ENCODE peak calls at places on chromosome 9, in five cellular contexts. G, U, W, A and P are unnamed samples.

GRCh38 chr9:72579190-72579589 is 57.8 kb downstream of the TMC1 start:
- DNase-seq in G (peak; percentile 82), U (peak; percentile 68), W (no peak), A (no peak), P (no peak)

GRCh38 chr9:77910216-77910615 is 121.4 kb downstream of the GNAQ start:
- DNase-seq in G (no peak), U (peak; percentile 11), W (no peak), A (no peak), P (no peak)

GRCh38 chr9:130013326-130013725 is 29.7 kb downstream of the FNBP1 start:
- DNase-seq in G (no peak), U (no peak), W (no peak), A (no peak), P (no peak)

GRCh38 chr9:108272350-108272899 is 583.4 kb downstream of the ACTL7B start:
- DNase-seq in G (peak; percentile 77), U (peak; percentile 67), W (peak; percentile 12), A (peak; percentile 34), P (no peak)

GRCh38 chr9:121288874-121289553 is 21.1 kb downstream of the GSN start:
- DNase-seq in G (peak; percentile 70), U (peak; percentile 68), W (peak; percentile 80), A (peak; percentile 56), P (peak; percentile 74)

GRCh38 chr9:130003943-130004552 is 38.9 kb downstream of the FNBP1 start:
- DNase-seq in G (peak; percentile 66), U (no peak), W (no peak), A (no peak), P (no peak)

GRCh38 chr9:33378121-33378795 is 24.1 kb downstream of the AQP7 start:
- DNase-seq in G (no peak), U (no peak), W (no peak), A (no peak), P (no peak)

GRCh38 chr9:68913054-68913453 is 100.9 kb downstream of the PRKACG start:
- DNase-seq in G (no peak), U (no peak), W (no peak), A (no peak), P (no peak)

GRCh38 chr9:99056876-99057664 is 47.8 kb upstream of the TGFBR1 start:
- DNase-seq in G (no peak), U (no peak), W (no peak), A (no peak), P (peak; percentile 63)

GRCh38 chr9:120985759-120986353 is 59.3 kb upstream of the TRAF1 start:
- DNase-seq in G (no peak), U (peak; percentile 81), W (no peak), A (no peak), P (no peak)

GRCh38 chr9:14812806-14813205 is 90.3 kb upstream of the CER1 start:
- DNase-seq in G (no peak), U (no peak), W (no peak), A (no peak), P (no peak)

GRCh38 chr9:134209731-134210311 is 45.5 kb upstream of the RNU6ATAC start:
- DNase-seq in G (no peak), U (no peak), W (no peak), A (no peak), P (no peak)

GRCh38 chr9:127973169-127974001 is 7.4 kb downstream of the EEIG1 start:
- DNase-seq in G (peak; percentile 33), U (no peak), W (no peak), A (peak; percentile 50), P (no peak)

GRCh38 chr9:34633851-34634550 is 3.6 kb downstream of the SIGMAR1 start:
- DNase-seq in G (peak; percentile 72), U (peak; percentile 73), W (peak; percentile 61), A (peak; percentile 49), P (no peak)

GRCh38 chr9:98707158-98708102 is 1.3 kb downstream of the GABBR2 start:
- DNase-seq in G (no peak), U (peak; percentile 66), W (peak; percentile 12), A (peak; percentile 19), P (no peak)

GRCh38 chr9:87557996-87558395 is 60.3 kb downstream of the DAPK1 start:
- DNase-seq in G (no peak), U (no peak), W (no peak), A (no peak), P (no peak)